ENCODE peak calls at places on chromosomes 12 and 14, in nine cellular contexts. P, G, C, M, B, K, Y, V and R are unnamed samples.

GRCh38 chr12:74449872-74450271 is 87.8 kb upstream of the ATXN7L3B start:
- DNase-seq in M (peak), V (no peak), Y (no peak), B (no peak), K (no peak), C (peak), P (no peak), G (peak), R (no peak)

GRCh38 chr12:25829192-25829591 is 129.3 kb upstream of the RASSF8 start:
- DNase-seq in V (no peak), M (peak), K (no peak), G (peak), B (no peak), P (no peak), Y (no peak), C (peak), R (no peak)

GRCh38 chr14:54568821-54569591 is 2.1 kb downstream of the SAMD4A start:
- DNase-seq in P (no peak), V (no peak), C (no peak), M (peak), Y (no peak), B (no peak), G (peak), K (no peak), R (peak)

GRCh38 chr14:83120187-83120586 is 1586.5 kb upstream of the SEL1L start:
- DNase-seq in V (no peak), B (no peak), P (no peak), Y (no peak), M (no peak), C (no peak), G (peak), K (no peak), R (no peak)

GRCh38 chr12:2212971-2213869 is 160.4 kb downstream of the CACNA1C start:
- DNase-seq in K (no peak), V (no peak), C (no peak), G (no peak), P (no peak), B (no peak), Y (no peak), M (no peak), R (peak)

GRCh38 chr14:52014601-52015267 is 25.4 kb downstream of the RTRAF start:
- DNase-seq in B (peak), Y (no peak), G (no peak), K (peak), P (no peak), M (no peak), C (no peak), V (no peak), R (no peak)

GRCh38 chr12:43102506-43103269 is 449.3 kb downstream of the ADAMTS20 start:
- DNase-seq in C (no peak), B (no peak), M (no peak), K (no peak), P (no peak), Y (no peak), G (no peak), V (no peak), R (no peak)

GRCh38 chr14:29310757-29311156 is 544.2 kb downstream of the FOXG1 start:
- DNase-seq in P (no peak), B (no peak), G (no peak), M (peak), C (peak), V (no peak), K (no peak), Y (no peak), R (no peak)

GRCh38 chr12:102568151-102568815 is 87.9 kb upstream of the IGF1 start:
- DNase-seq in G (no peak), V (no peak), C (no peak), P (no peak), B (no peak), M (no peak), Y (no peak), K (no peak), R (no peak)

GRCh38 chr12:65106948-65107347 is 14.2 kb downstream of the WIF1 start:
- DNase-seq in B (no peak), G (peak), M (peak), C (peak), P (no peak), Y (no peak), V (no peak), K (no peak), R (no peak)
- TF ChIP-seq CTCF in B (peak), G (no peak), M (peak), C (peak), P (no peak), Y (no peak), V (peak), K (peak), R (no peak)

GRCh38 chr12:31603546-31604009 is 12.6 kb upstream of the DENND5B start:
- DNase-seq in Y (no peak), G (no peak), C (no peak), B (no peak), M (no peak), K (no peak), V (no peak), P (no peak), R (no peak)

GRCh38 chr12:31599053-31599452 is 8.1 kb upstream of the DENND5B start:
- DNase-seq in P (no peak), Y (no peak), C (no peak), K (no peak), G (no peak), B (no peak), V (no peak), M (no peak), R (no peak)

GRCh38 chr12:31600764-31601163 is 9.8 kb upstream of the DENND5B start:
- DNase-seq in P (no peak), C (peak), G (no peak), K (no peak), Y (no peak), B (no peak), V (no peak), M (no peak), R (no peak)

GRCh38 chr12:31597066-31597465 is 6.1 kb upstream of the DENND5B start:
- DNase-seq in G (no peak), P (no peak), V (no peak), Y (no peak), C (no peak), M (no peak), K (no peak), B (no peak), R (no peak)

GRCh38 chr12:31600252-31600651 is 9.3 kb upstream of the DENND5B start:
- DNase-seq in B (no peak), V (no peak), C (no peak), Y (no peak), M (no peak), P (no peak), G (no peak), K (no peak), R (no peak)
- TF ChIP-seq CTCF in B (no peak), V (no peak), C (no peak), Y (no peak), M (no peak), P (no peak), G (no peak), K (no peak), R (no peak)

DNA sequence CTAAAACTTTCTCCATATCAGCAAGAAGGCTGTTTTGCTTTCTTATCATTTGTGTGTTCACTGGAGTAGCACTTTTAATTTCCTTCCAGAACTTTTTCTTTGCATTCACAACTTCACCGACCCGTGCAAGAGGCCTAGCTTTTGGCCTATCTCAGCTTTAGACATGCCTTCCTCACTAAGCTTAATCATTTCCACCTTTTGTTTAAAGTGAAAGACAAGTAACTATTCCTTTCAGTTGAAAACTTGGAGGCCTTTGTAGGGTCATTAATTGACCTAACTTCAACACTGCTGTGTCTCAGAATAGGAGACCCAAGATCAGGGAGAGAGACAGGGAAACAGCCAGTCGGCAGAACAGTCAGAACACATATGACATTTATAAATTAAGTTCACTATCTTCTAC is 39.3 kb downstream of the BBS10 start:
- DNase-seq in Y (no peak), P (no peak), V (no peak), K (no peak), C (no peak), M (no peak), B (no peak), G (no peak), R (no peak)
- TF ChIP-seq CTCF in Y (no peak), P (no peak), V (no peak), K (no peak), C (no peak), M (no peak), B (no peak), G (no peak), R (no peak)

DNA sequence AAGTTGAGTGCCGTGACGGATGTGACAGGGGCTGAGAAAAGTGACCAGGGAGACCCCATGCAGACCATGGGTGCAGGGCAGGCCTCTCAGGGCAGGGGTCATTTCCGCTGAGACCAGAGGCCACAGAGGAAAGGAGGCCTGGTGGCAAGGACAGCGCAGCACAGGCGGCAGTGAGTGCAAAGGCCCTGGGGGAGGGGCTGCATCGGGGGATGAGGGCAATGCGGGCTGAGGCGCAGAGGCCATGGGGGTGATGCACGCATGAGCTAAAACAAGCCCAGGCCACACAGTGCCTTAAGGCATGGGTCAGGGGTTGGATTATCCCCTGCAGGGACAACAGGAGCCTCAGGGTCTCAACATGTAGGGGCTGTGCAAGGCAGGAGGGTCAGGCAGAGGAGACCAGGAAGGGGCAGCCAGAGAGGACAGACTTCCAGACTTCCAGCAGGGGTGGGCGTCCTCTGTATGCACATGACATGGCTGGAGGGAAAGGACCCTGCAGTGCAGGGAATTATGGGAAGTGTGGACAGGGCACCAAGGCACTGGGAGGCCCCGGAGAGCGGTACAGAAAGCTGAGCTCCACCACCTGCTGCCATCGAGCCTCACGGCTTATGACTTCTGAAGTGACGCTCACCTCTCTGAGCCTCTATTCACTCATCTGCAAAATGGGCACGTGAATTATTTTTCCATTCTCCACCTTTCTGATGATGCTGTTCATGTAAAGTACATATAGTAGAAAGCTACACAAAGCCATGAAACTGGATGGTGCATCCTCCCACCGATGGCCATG is 27.3 kb downstream of the RILPL1 start:
- DNase-seq in P (no peak), Y (no peak), M (no peak), B (no peak), C (no peak), K (no peak), V (no peak), G (no peak), R (no peak)
- TF ChIP-seq CTCF in P (no peak), Y (no peak), M (no peak), B (no peak), C (no peak), K (no peak), V (no peak), G (no peak), R (no peak)

GRCh38 chr14:46051801-46052200 is 599.8 kb downstream of the RPL10L start:
- DNase-seq in C (no peak), V (no peak), M (no peak), B (no peak), P (no peak), Y (no peak), K (no peak), G (no peak), R (no peak)

GRCh38 chr14:46053221-46053620 is 598.4 kb downstream of the RPL10L start:
- DNase-seq in K (no peak), G (no peak), P (no peak), C (no peak), V (no peak), Y (no peak), M (no peak), B (no peak), R (no peak)

GRCh38 chr14:46048127-46048526 is 603.5 kb downstream of the RPL10L start:
- DNase-seq in V (peak), B (peak), G (peak), K (no peak), Y (no peak), C (no peak), M (peak), P (no peak), R (no peak)
- TF ChIP-seq CTCF in V (no peak), B (no peak), G (no peak), K (no peak), Y (no peak), C (no peak), M (no peak), P (no peak), R (no peak)

GRCh38 chr14:55571125-55571889 is 8.7 kb upstream of the KTN1 start:
- DNase-seq in P (no peak), V (no peak), C (no peak), G (no peak), Y (no peak), B (no peak), K (no peak), M (no peak), R (no peak)
- TF ChIP-seq CTCF in P (no peak), V (no peak), C (no peak), G (no peak), Y (no peak), B (no peak), K (no peak), M (no peak), R (no peak)

GRCh38 chr12:30795660-30796507 is 41.1 kb upstream of the CAPRIN2 start:
- DNase-seq in P (peak), V (peak), M (peak), C (peak), G (peak), K (no peak), Y (peak), B (peak), R (peak)
- TF ChIP-seq CTCF in P (peak), V (peak), M (no peak), C (no peak), G (no peak), K (no peak), Y (no peak), B (peak), R (no peak)

DNA sequence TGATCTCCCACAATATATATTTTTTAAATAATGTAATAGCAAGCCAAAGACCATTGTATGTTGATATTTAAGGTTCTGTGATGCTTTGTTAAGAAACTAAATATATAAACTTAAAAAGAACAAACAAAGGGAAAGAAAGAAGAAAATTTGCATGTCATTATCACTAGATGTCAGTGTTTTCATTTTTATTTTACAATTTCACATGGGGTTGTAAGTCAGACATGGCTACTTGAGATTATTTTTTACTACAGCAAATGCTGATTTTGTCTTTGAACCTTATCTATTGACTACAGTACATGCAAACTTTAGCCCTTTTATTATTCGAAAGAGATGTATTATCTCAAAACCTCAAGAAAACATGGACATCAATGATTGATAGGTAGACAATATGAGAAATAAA is 36.1 kb downstream of the SLCO1C1 start:
- DNase-seq in V (no peak), K (no peak), G (no peak), M (no peak), Y (no peak), P (no peak), C (peak), B (no peak), R (no peak)
- TF ChIP-seq CTCF in V (no peak), K (peak), G (no peak), M (no peak), Y (no peak), P (no peak), C (no peak), B (no peak), R (no peak)

GRCh38 chr12:92942905-92943304 is 13.8 kb upstream of the EEA1 start:
- DNase-seq in P (no peak), G (peak), Y (no peak), V (no peak), K (no peak), B (no peak), C (peak), M (no peak), R (peak)

GRCh38 chr12:92938623-92939022 is 9.5 kb upstream of the EEA1 start:
- DNase-seq in Y (no peak), K (no peak), V (no peak), G (peak), M (peak), C (no peak), B (no peak), P (no peak), R (no peak)

GRCh38 chr12:92947589-92948215 is 18.6 kb upstream of the EEA1 start:
- DNase-seq in C (no peak), B (no peak), V (no peak), Y (no peak), P (no peak), M (no peak), K (no peak), G (no peak), R (no peak)

GRCh38 chr12:92945659-92946220 is 16.6 kb upstream of the EEA1 start:
- DNase-seq in G (no peak), P (no peak), C (no peak), K (no peak), B (no peak), V (no peak), M (no peak), Y (no peak), R (no peak)

GRCh38 chr12:92943482-92944250 is 14.6 kb upstream of the EEA1 start:
- DNase-seq in K (no peak), M (no peak), Y (no peak), V (no peak), B (no peak), C (peak), G (peak), P (no peak), R (no peak)
- TF ChIP-seq CTCF in K (no peak), M (no peak), Y (no peak), V (no peak), B (peak), C (peak), G (no peak), P (peak), R (no peak)

DNA sequence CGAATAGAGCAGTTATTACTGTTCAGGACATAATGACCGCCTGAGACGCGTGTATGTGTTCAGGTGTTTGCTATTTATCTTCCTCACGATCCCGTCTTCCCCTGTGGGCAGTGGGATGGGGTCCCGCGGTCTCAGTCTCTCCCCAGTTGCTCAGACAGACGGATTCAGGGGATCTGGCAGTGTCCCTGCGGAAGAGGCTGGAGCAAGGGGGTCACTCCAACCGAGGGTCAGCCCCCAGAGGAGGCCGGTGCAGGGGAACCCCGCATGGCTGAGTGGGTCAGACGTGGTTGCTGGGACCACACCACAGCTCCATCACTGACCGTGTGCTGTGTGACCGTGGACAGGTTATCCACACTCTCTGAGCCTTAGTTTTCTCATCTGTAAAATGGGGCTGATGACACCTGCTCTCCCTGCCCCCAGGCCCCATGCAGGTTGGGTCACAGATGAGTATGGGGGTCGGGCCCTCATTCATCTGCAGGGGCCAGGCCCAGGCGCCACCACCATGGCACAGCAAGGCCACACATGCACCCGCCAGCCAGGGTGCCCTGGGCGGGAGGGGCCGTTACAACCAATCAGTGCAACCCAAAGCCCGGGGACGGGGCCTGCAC is 5.2 kb downstream of the MMP17 start:
- DNase-seq in V (no peak), G (no peak), Y (no peak), K (no peak), B (no peak), M (no peak), C (no peak), P (no peak), R (no peak)
- TF ChIP-seq CTCF in V (no peak), G (peak), Y (no peak), K (no peak), B (no peak), M (no peak), C (no peak), P (no peak), R (no peak)